ENCODE peak calls at places on chromosomes 6 and 20, in five cellular contexts. Y, P, S, V and J are unnamed samples. For H3K4me1 and H3K9me3, the result is how much of the 10 kb centered on the place peaks cover.

GRCh38 chr6:169274761-169275160 is 21.1 kb upstream of the THBS2 start:
- DNase-seq in S (no peak), Y (peak), V (no peak), P (no peak), J (no peak)

GRCh38 chr6:150165020-150165702 is 22.3 kb downstream of the PPP1R14C start:
- DNase-seq in Y (no peak), P (peak), S (no peak), V (no peak), J (no peak)

GRCh38 chr20:35264755-35265154 is 13.2 kb downstream of the MMP24OS start:
- DNase-seq in P (no peak), S (peak), V (no peak), Y (peak), J (no peak)

GRCh38 chr6:26457407-26457795 is 354 bp upstream of the BTN2A1 start:
- DNase-seq in Y (peak), V (peak), P (peak), S (peak), J (peak)

GRCh38 chr20:23928788-23929187 is 49.2 kb upstream of the CST5 start:
- DNase-seq in V (no peak), S (peak), Y (no peak), P (no peak), J (peak)

GRCh38 chr6:93040375-93040774 is 379.0 kb downstream of the EPHA7 start:
- DNase-seq in S (no peak), P (no peak), Y (no peak), V (no peak), J (no peak)

GRCh38 chr6:42764883-42765653 is 16.8 kb upstream of the BICRAL start:
- DNase-seq in V (no peak), Y (no peak), S (no peak), P (no peak), J (no peak)

GRCh38 chr20:39066464-39066863 is 104.3 kb downstream of the DHX35 start:
- DNase-seq in P (no peak), Y (no peak), S (peak), V (no peak), J (peak)

GRCh38 chr6:135106611-135107010 is 52.0 kb upstream of the HBS1L start:
- DNase-seq in Y (no peak), S (no peak), V (no peak), P (no peak), J (no peak)

GRCh38 chr6:105243487-105243886 is 63.7 kb upstream of the POPDC3 start:
- DNase-seq in V (no peak), P (no peak), Y (peak), S (no peak), J (no peak)

GRCh38 chr6:79842382-79843040 is 104.8 kb downstream of the ELOVL4 start:
- DNase-seq in S (no peak), Y (no peak), V (no peak), P (no peak), J (no peak)

GRCh38 chr6:129454482-129454881 is 255.5 kb downstream of the ARHGAP18 start:
- DNase-seq in P (no peak), V (no peak), S (no peak), Y (no peak), J (no peak)

GRCh38 chr6:147195987-147196386 is 8.2 kb upstream of the STXBP5 start:
- DNase-seq in P (no peak), V (no peak), Y (no peak), S (no peak), J (no peak)

GRCh38 chr6:147195510-147195909 is 8.7 kb upstream of the STXBP5 start:
- DNase-seq in Y (no peak), S (no peak), P (no peak), V (no peak), J (no peak)

GRCh38 chr6:147190556-147190955 is 13.7 kb upstream of the STXBP5 start:
- DNase-seq in V (no peak), S (no peak), Y (no peak), P (no peak), J (no peak)

GRCh38 chr6:147192278-147192911 is 11.8 kb upstream of the STXBP5 start:
- DNase-seq in Y (no peak), P (no peak), S (no peak), V (no peak), J (no peak)

DNA sequence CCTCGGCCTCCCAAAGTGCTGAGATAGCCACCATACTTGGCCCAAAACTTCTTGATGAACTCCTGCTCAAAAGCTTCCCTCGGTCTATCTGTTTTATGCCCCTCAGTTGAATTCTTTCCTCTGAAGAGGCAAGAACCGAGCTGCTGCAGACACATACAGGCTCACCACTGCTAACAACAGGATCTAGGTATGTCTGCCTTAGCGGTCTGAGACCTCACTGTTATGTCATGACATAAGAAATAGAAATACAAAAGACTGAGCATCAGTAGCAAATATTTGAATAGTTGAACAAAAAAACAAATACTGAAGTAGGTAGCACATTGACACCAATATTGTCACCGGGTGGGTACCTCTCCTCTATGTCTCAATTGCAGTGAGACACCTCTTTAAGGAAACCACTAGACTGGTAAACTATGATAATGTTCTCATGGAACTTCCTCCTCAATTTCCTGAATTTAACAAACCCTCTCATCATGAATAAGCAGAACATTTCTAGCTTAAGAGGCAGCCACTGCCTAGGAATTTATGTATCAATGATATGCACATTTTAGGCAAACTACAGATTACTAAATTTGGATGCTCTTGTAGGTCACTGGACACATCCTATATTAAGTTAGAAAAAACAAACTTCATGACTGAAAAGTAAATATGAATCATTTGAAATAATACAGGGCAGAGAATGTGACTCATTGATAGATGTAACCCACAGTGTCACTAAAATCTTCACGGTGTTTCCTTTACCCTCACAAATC is 9.4 kb upstream of the STXBP5 start:
- DNase-seq in P (no peak), V (no peak), Y (peak), S (peak), J (no peak)
- H3K27ac ChIP-seq in P (no peak), V (no peak), Y (peak), S (peak), J (no peak)

DNA sequence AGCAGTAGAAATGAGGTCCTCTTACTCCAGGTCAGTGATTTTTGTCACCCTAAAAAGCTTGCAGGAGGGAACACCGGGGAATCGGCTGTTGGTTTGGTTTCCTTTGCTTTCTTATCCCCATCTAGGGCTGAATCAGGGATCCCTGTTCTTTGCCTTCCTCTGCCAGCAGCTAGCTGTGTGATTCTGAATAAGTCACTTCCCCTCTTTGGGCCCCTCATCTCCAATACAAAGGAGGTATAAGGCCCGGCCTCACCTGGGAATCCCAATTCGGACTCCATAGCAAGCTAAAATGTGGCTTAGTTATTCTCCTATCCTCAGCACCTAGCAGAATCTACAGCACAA is 18.5 kb upstream of the ARMC12 start:
- DNase-seq in V (no peak), S (peak), P (no peak), Y (no peak), J (no peak)
- H3K4me1 ChIP-seq in V (half or more), S (under half), P (under half), Y (under half), J (under half)

GRCh38 chr6:159490298-159490937 is 202.6 kb downstream of the SOD2 start:
- DNase-seq in S (no peak), P (no peak), V (peak), Y (peak), J (no peak)
- H3K9me3 ChIP-seq in S (under half), P (under half), V (under half), Y (under half), J (under half)

DNA sequence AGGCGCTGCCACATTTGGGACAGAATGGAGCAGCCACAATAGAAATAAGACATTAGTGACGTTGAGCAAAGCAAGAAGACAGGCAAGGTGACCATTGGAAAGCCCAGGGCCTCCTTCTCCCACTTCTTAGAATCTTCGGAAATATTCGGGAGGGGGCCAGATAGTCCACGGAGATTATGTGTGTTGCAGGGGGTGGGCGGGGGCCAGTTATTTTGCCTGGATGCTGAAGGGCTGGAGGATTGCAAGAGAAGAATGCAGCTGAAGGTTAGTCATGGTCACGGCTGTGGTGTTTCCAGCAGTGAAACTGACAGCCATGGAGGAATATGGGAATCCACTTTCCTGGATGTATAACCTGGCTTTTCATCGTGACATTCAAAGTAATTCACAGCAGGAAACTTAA is 88.6 kb downstream of the CDH26 start:
- DNase-seq in V (no peak), Y (no peak), S (no peak), P (no peak), J (no peak)
- H3K27ac ChIP-seq in V (no peak), Y (no peak), S (no peak), P (no peak), J (no peak)

DNA sequence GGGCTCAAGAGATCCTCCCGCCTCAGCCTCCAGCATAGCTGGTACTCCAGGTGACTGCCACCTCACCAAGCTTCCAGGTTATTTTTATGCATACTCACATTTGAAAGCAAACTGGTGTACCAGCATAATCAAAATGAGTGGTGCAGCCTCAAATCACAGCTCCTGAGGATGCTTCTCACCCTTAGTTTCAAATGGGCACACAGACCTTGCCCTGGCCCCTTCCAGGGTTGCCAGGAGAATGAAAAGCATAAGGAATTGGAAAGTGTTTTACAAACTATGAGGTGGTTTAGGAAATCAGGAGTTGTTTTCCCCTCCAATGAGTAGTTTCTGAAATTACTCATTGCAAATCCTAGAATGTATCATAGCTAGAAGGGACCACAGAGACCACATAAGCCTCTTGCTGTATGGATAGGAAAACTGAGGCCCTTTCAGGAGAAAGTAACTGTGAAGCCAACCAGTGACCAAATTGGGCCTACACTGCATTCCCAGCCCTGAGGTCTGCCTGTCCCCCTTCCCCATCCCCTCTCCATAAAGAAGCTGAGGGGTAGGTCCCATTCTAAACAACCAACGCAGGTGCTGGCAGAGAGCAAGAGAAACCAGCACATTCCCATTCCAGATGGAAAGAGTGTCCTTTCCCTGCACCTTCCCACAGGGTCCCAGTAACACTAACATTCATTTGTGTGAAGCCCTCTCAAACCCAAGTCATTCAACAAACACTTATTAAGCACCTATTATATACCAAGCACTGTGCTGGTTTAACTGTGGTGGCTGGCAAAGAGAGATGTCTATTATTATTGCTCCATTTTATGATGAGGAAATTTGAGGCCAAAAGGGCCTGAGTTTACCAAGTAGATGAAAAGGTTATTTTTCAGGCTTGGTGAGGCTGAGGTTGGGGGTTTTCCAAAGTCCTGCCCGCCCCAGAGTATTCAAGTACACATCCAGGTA is 2.1 kb upstream of the E2F1 start:
- DNase-seq in P (no peak), S (no peak), V (no peak), Y (no peak), J (no peak)
- H3K4me1 ChIP-seq in P (under half), S (under half), V (under half), Y (under half), J (under half)

GRCh38 chr20:1327241-1327653 is 1.7 kb downstream of the SDCBP2 start:
- DNase-seq in Y (peak), S (no peak), V (peak), P (peak), J (no peak)
- H3K9me3 ChIP-seq in Y (under half), S (under half), V (under half), P (under half), J (under half)

DNA sequence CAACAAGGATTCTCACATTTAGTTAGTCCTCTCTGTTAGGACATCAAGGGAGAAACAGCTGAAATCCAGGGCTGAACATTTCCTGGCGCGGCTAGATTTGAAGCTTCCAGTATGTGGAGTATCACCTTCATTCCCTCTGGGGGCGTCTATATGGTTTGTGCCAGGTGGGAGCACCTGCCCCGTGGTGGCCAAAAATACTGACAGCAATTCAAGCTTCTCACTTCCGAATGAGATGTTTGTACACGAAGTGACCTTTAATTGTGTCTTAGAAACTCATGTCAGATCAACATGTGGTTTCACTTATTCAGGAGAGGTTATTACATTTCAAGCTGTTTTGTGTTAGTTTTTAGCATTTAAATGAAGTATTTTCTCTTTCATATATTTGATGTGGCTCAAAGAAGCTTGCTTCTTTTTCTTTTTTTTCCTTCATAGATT is 67.3 kb upstream of the ZNF217 start:
- DNase-seq in Y (peak), S (no peak), V (no peak), P (no peak), J (no peak)
- H3K27ac ChIP-seq in Y (peak), S (no peak), V (peak), P (peak), J (no peak)

GRCh38 chr6:36956111-36956820 is 1.7 kb downstream of the PI16 start:
- DNase-seq in Y (peak), S (no peak), P (no peak), V (no peak), J (no peak)

GRCh38 chr6:36958775-36959554 is 4.4 kb downstream of the PI16 start:
- DNase-seq in P (no peak), V (no peak), Y (no peak), S (peak), J (no peak)

GRCh38 chr6:36955671-36956070 is 1.1 kb downstream of the PI16 start:
- DNase-seq in P (no peak), S (no peak), V (no peak), Y (no peak), J (no peak)

GRCh38 chr6:36959555-36960250 is 5.2 kb downstream of the PI16 start:
- DNase-seq in S (no peak), V (no peak), Y (no peak), P (no peak), J (no peak)

DNA sequence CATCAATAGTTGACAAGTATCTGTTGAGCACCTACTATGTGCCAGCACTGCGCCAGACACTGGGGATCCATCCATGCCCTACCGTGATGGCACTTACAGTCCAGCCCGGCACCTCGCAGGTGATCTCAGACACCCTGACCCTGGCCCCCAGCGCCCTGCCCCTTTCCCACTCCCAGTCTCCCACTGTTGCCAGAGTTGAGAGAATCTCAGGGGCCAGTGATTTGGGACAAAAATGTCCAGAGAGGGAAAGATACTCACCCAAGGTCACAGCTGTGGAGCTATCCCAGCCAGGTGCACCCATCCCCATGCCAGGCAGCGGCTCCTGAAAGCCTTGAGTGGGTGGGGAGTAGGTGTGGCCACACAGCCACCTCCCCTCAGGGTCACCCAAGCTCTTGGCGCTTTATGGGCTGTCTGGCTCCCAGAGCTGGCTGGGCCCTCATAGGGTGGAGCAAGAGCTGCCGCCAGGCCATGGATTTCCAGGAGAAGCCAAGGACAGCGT is 3.3 kb downstream of the PI16 start:
- DNase-seq in S (no peak), P (no peak), Y (no peak), V (no peak), J (no peak)
- H3K4me1 ChIP-seq in S (under half), P (under half), Y (under half), V (under half), J (under half)